ENCODE peak calls at places on chromosomes 2 and 18, in eight cellular contexts. One of them, this sample, is unnamed.

GRCh38 chr2:173161040-173161439 is 85.4 kb downstream of the MAP3K20 start:
- DNase-seq in Calu3: no peak
- DNase-seq in ureter: no peak
- DNase-seq in hypothalamus: no peak
- DNase-seq in kidney: no peak
- DNase-seq in neural crest cell: no peak
- DNase-seq in nucleus accumbens: no peak
- DNase-seq in foreskin fibroblast: no peak
- DNase-seq in this sample: no peak

GRCh38 chr2:102256874-102257462 is 54.4 kb upstream of the IL1RL1 start:
- DNase-seq in Calu3: no peak
- DNase-seq in ureter: no peak
- DNase-seq in hypothalamus: no peak
- DNase-seq in kidney: no peak
- DNase-seq in neural crest cell: no peak
- DNase-seq in nucleus accumbens: no peak
- DNase-seq in foreskin fibroblast: no peak
- DNase-seq in this sample: no peak

GRCh38 chr2:17538844-17539554 is 1.5 kb upstream of the VSNL1 start:
- DNase-seq in Calu3: peak
- DNase-seq in ureter: peak
- DNase-seq in hypothalamus: no peak
- DNase-seq in kidney: peak
- DNase-seq in neural crest cell: peak
- DNase-seq in nucleus accumbens: no peak
- DNase-seq in foreskin fibroblast: peak
- DNase-seq in this sample: peak

GRCh38 chr2:234403074-234403473 is 93.8 kb downstream of the ARL4C start:
- DNase-seq in Calu3: no peak
- DNase-seq in ureter: no peak
- DNase-seq in hypothalamus: no peak
- DNase-seq in kidney: no peak
- DNase-seq in neural crest cell: no peak
- DNase-seq in nucleus accumbens: no peak
- DNase-seq in foreskin fibroblast: peak
- DNase-seq in this sample: no peak

GRCh38 chr2:128421286-128421685 is 102.6 kb upstream of the HS6ST1 start:
- DNase-seq in Calu3: no peak
- DNase-seq in ureter: peak
- DNase-seq in hypothalamus: no peak
- DNase-seq in kidney: peak
- DNase-seq in neural crest cell: no peak
- DNase-seq in nucleus accumbens: no peak
- DNase-seq in foreskin fibroblast: no peak
- DNase-seq in this sample: no peak

GRCh38 chr2:102005989-102006885 is 14.5 kb downstream of the IL1R2 start:
- DNase-seq in Calu3: peak
- DNase-seq in ureter: no peak
- DNase-seq in hypothalamus: no peak
- DNase-seq in kidney: no peak
- DNase-seq in neural crest cell: peak
- DNase-seq in nucleus accumbens: no peak
- DNase-seq in foreskin fibroblast: peak
- DNase-seq in this sample: peak

GRCh38 chr2:24625728-24626484 is 134.9 kb downstream of the NCOA1 start:
- DNase-seq in Calu3: no peak
- DNase-seq in ureter: no peak
- DNase-seq in hypothalamus: no peak
- DNase-seq in kidney: no peak
- DNase-seq in neural crest cell: no peak
- DNase-seq in nucleus accumbens: no peak
- DNase-seq in foreskin fibroblast: no peak
- DNase-seq in this sample: peak

GRCh38 chr2:120613742-120614481 is 121.8 kb upstream of the GLI2 start:
- DNase-seq in Calu3: no peak
- DNase-seq in ureter: no peak
- DNase-seq in hypothalamus: no peak
- DNase-seq in kidney: peak
- DNase-seq in neural crest cell: no peak
- DNase-seq in nucleus accumbens: no peak
- DNase-seq in foreskin fibroblast: peak
- DNase-seq in this sample: no peak

GRCh38 chr2:98511981-98512380 is 67.3 kb downstream of the INPP4A start:
- DNase-seq in Calu3: no peak
- DNase-seq in ureter: no peak
- DNase-seq in hypothalamus: no peak
- DNase-seq in kidney: no peak
- DNase-seq in neural crest cell: no peak
- DNase-seq in nucleus accumbens: no peak
- DNase-seq in foreskin fibroblast: no peak
- DNase-seq in this sample: no peak

GRCh38 chr2:60554649-60555065 is 1.2 kb upstream of the BCL11A start:
- DNase-seq in Calu3: no peak
- DNase-seq in ureter: no peak
- DNase-seq in hypothalamus: no peak
- DNase-seq in kidney: no peak
- DNase-seq in neural crest cell: no peak
- DNase-seq in nucleus accumbens: no peak
- DNase-seq in foreskin fibroblast: no peak
- DNase-seq in this sample: peak

GRCh38 chr2:57434952-57435351 is 611.7 kb upstream of the VRK2 start:
- DNase-seq in Calu3: no peak
- DNase-seq in ureter: no peak
- DNase-seq in hypothalamus: no peak
- DNase-seq in kidney: no peak
- DNase-seq in neural crest cell: no peak
- DNase-seq in nucleus accumbens: no peak
- DNase-seq in foreskin fibroblast: no peak
- DNase-seq in this sample: no peak

GRCh38 chr2:203936949-203937348 is 386 bp downstream of the ICOS start:
- DNase-seq in Calu3: no peak
- DNase-seq in ureter: no peak
- DNase-seq in hypothalamus: no peak
- DNase-seq in kidney: no peak
- DNase-seq in neural crest cell: no peak
- DNase-seq in nucleus accumbens: no peak
- DNase-seq in foreskin fibroblast: no peak
- DNase-seq in this sample: no peak

GRCh38 chr2:166230024-166230723 is 102.4 kb upstream of the SCN1A start:
- DNase-seq in Calu3: peak
- DNase-seq in ureter: no peak
- DNase-seq in hypothalamus: no peak
- DNase-seq in kidney: no peak
- DNase-seq in neural crest cell: no peak
- DNase-seq in nucleus accumbens: no peak
- DNase-seq in foreskin fibroblast: peak
- DNase-seq in this sample: no peak

GRCh38 chr18:58213445-58213844 is 169.4 kb downstream of the NEDD4L start:
- DNase-seq in Calu3: no peak
- DNase-seq in ureter: no peak
- DNase-seq in hypothalamus: no peak
- DNase-seq in kidney: no peak
- DNase-seq in neural crest cell: no peak
- DNase-seq in nucleus accumbens: no peak
- DNase-seq in foreskin fibroblast: peak
- DNase-seq in this sample: no peak

GRCh38 chr18:11572201-11572600 is 37.2 kb upstream of the SLC35G4 start:
- DNase-seq in Calu3: no peak
- DNase-seq in ureter: no peak
- DNase-seq in hypothalamus: no peak
- DNase-seq in kidney: no peak
- DNase-seq in neural crest cell: no peak
- DNase-seq in nucleus accumbens: no peak
- DNase-seq in foreskin fibroblast: no peak
- DNase-seq in this sample: no peak

GRCh38 chr18:36592282-36592681 is 236.5 kb downstream of the TPGS2 start:
- DNase-seq in Calu3: no peak
- DNase-seq in ureter: no peak
- DNase-seq in hypothalamus: no peak
- DNase-seq in kidney: no peak
- DNase-seq in neural crest cell: no peak
- DNase-seq in nucleus accumbens: no peak
- DNase-seq in foreskin fibroblast: no peak
- DNase-seq in this sample: no peak

GRCh38 chr2:46644690-46645385 is 165.5 kb downstream of the TMEM247 start:
- DNase-seq in Calu3: no peak
- DNase-seq in ureter: no peak
- DNase-seq in hypothalamus: no peak
- DNase-seq in kidney: no peak
- DNase-seq in neural crest cell: no peak
- DNase-seq in nucleus accumbens: no peak
- DNase-seq in foreskin fibroblast: peak
- DNase-seq in this sample: no peak

GRCh38 chr2:149213764-149214493 is 116.5 kb upstream of the LYPD6 start:
- DNase-seq in Calu3: no peak
- DNase-seq in ureter: no peak
- DNase-seq in hypothalamus: no peak
- DNase-seq in kidney: no peak
- DNase-seq in neural crest cell: no peak
- DNase-seq in nucleus accumbens: no peak
- DNase-seq in foreskin fibroblast: no peak
- DNase-seq in this sample: peak

GRCh38 chr2:48423376-48423775 is 106.6 kb upstream of the STON1 start:
- DNase-seq in Calu3: no peak
- DNase-seq in ureter: no peak
- DNase-seq in hypothalamus: no peak
- DNase-seq in kidney: no peak
- DNase-seq in neural crest cell: no peak
- DNase-seq in nucleus accumbens: no peak
- DNase-seq in foreskin fibroblast: peak
- DNase-seq in this sample: peak

GRCh38 chr2:212939777-212940531 is 211.5 kb downstream of the IKZF2 start:
- DNase-seq in Calu3: peak
- DNase-seq in ureter: peak
- DNase-seq in hypothalamus: no peak
- DNase-seq in kidney: peak
- DNase-seq in neural crest cell: no peak
- DNase-seq in nucleus accumbens: no peak
- DNase-seq in foreskin fibroblast: no peak
- DNase-seq in this sample: peak

GRCh38 chr2:235238537-235238936 is 255.3 kb upstream of the AGAP1 start:
- DNase-seq in Calu3: no peak
- DNase-seq in ureter: peak
- DNase-seq in hypothalamus: no peak
- DNase-seq in kidney: peak
- DNase-seq in neural crest cell: no peak
- DNase-seq in nucleus accumbens: no peak
- DNase-seq in foreskin fibroblast: peak
- DNase-seq in this sample: no peak

GRCh38 chr18:48923746-48924580 is 26.8 kb downstream of the SMAD7 start:
- DNase-seq in Calu3: no peak
- DNase-seq in ureter: no peak
- DNase-seq in hypothalamus: no peak
- DNase-seq in kidney: no peak
- DNase-seq in neural crest cell: no peak
- DNase-seq in nucleus accumbens: no peak
- DNase-seq in foreskin fibroblast: peak
- DNase-seq in this sample: peak

GRCh38 chr18:29644276-29644675 is 1398.3 kb downstream of the DSC3 start:
- DNase-seq in Calu3: no peak
- DNase-seq in ureter: no peak
- DNase-seq in hypothalamus: no peak
- DNase-seq in kidney: no peak
- DNase-seq in neural crest cell: no peak
- DNase-seq in nucleus accumbens: no peak
- DNase-seq in foreskin fibroblast: peak
- DNase-seq in this sample: no peak

GRCh38 chr2:234983011-234983726 is 31.4 kb downstream of the SH3BP4 start:
- DNase-seq in Calu3: no peak
- DNase-seq in ureter: no peak
- DNase-seq in hypothalamus: no peak
- DNase-seq in kidney: peak
- DNase-seq in neural crest cell: no peak
- DNase-seq in nucleus accumbens: no peak
- DNase-seq in foreskin fibroblast: no peak
- DNase-seq in this sample: no peak

GRCh38 chr2:99571609-99572344 is 82.0 kb upstream of the REV1 start:
- DNase-seq in Calu3: no peak
- DNase-seq in ureter: no peak
- DNase-seq in hypothalamus: no peak
- DNase-seq in kidney: no peak
- DNase-seq in neural crest cell: no peak
- DNase-seq in nucleus accumbens: no peak
- DNase-seq in foreskin fibroblast: no peak
- DNase-seq in this sample: peak

GRCh38 chr2:3492951-3493609 is 26.3 kb downstream of the ADI1 start:
- DNase-seq in Calu3: no peak
- DNase-seq in ureter: peak
- DNase-seq in hypothalamus: no peak
- DNase-seq in kidney: no peak
- DNase-seq in neural crest cell: no peak
- DNase-seq in nucleus accumbens: no peak
- DNase-seq in foreskin fibroblast: peak
- DNase-seq in this sample: no peak

GRCh38 chr2:68009526-68009925 is 53.3 kb downstream of the C1D start:
- DNase-seq in Calu3: no peak
- DNase-seq in ureter: no peak
- DNase-seq in hypothalamus: no peak
- DNase-seq in kidney: no peak
- DNase-seq in neural crest cell: no peak
- DNase-seq in nucleus accumbens: no peak
- DNase-seq in foreskin fibroblast: no peak
- DNase-seq in this sample: no peak

GRCh38 chr2:158178646-158179045 is 77.0 kb downstream of the UPP2 start:
- DNase-seq in Calu3: no peak
- DNase-seq in ureter: no peak
- DNase-seq in hypothalamus: no peak
- DNase-seq in kidney: no peak
- DNase-seq in neural crest cell: no peak
- DNase-seq in nucleus accumbens: no peak
- DNase-seq in foreskin fibroblast: no peak
- DNase-seq in this sample: no peak

GRCh38 chr18:3875961-3876360 is 426.0 kb downstream of the TGIF1 start:
- DNase-seq in Calu3: no peak
- DNase-seq in ureter: no peak
- DNase-seq in hypothalamus: no peak
- DNase-seq in kidney: no peak
- DNase-seq in neural crest cell: no peak
- DNase-seq in nucleus accumbens: no peak
- DNase-seq in foreskin fibroblast: no peak
- DNase-seq in this sample: no peak

GRCh38 chr2:1156526-1156925 is 205.9 kb downstream of the SNTG2 start:
- DNase-seq in Calu3: no peak
- DNase-seq in ureter: no peak
- DNase-seq in hypothalamus: no peak
- DNase-seq in kidney: no peak
- DNase-seq in neural crest cell: no peak
- DNase-seq in nucleus accumbens: no peak
- DNase-seq in foreskin fibroblast: no peak
- DNase-seq in this sample: no peak

GRCh38 chr2:233076749-233077148 is 16.6 kb downstream of the INPP5D start:
- DNase-seq in Calu3: no peak
- DNase-seq in ureter: peak
- DNase-seq in hypothalamus: no peak
- DNase-seq in kidney: no peak
- DNase-seq in neural crest cell: no peak
- DNase-seq in nucleus accumbens: no peak
- DNase-seq in foreskin fibroblast: no peak
- DNase-seq in this sample: no peak

This sample was measured in mesendoderm.